ENCODE peak calls at places on chromosomes 4 and X, in nine cellular contexts. P, U, G, E, D, S, O, R and V are unnamed samples.

GRCh38 chrX:124719060-124719459 is 372.7 kb downstream of the SH2D1A start:
- DNase-seq in U (no peak), D (no peak), E (no peak), R (no peak), S (no peak), O (no peak), G (no peak), P (no peak), V (no peak)

GRCh38 chr4:1086011-1086410 is 27.4 kb downstream of the RNF212 start:
- DNase-seq in O (no peak), U (no peak), D (no peak), G (no peak), E (no peak), S (no peak), R (no peak), P (no peak), V (no peak)

GRCh38 chr4:72496119-72496518 is 72.9 kb downstream of the ADAMTS3 start:
- DNase-seq in G (no peak), E (no peak), U (peak; percentile 53), S (no peak), O (no peak), D (no peak), R (peak; percentile 32), P (no peak), V (no peak)

GRCh38 chrX:7444967-7445366 is 297.0 kb upstream of the PUDP start:
- DNase-seq in G (no peak), E (no peak), U (no peak), O (no peak), S (no peak), P (no peak), D (no peak), R (no peak), V (no peak)

GRCh38 chr4:78481180-78481579 is 70.4 kb upstream of the ANXA3 start:
- DNase-seq in R (peak; percentile 58), D (peak; percentile 7), G (no peak), O (no peak), S (no peak), E (no peak), U (peak; percentile 65), P (no peak), V (no peak)

GRCh38 chr4:45423876-45424275 is 697.5 kb upstream of the GNPDA2 start:
- DNase-seq in R (no peak), G (no peak), P (no peak), U (no peak), S (no peak), D (no peak), E (no peak), O (no peak), V (no peak)

GRCh38 chrX:41137589-41137988 is 52.3 kb downstream of the USP9X start:
- DNase-seq in U (no peak), D (no peak), S (no peak), G (no peak), O (no peak), E (no peak), R (peak; percentile 20), P (peak; percentile 47), V (no peak)

GRCh38 chrX:74521961-74522833 is 92.2 kb downstream of the RLIM start:
- DNase-seq in G (no peak), E (no peak), D (no peak), O (no peak), R (peak; percentile 89), S (no peak), U (peak; percentile 30), P (no peak), V (no peak)

GRCh38 chr4:90580271-90580825 is 453.2 kb downstream of the CCSER1 start:
- DNase-seq in D (no peak), S (no peak), R (no peak), U (no peak), P (no peak), G (no peak), O (no peak), E (no peak), V (no peak)

GRCh38 chrX:133401539-133401938 is 13.8 kb downstream of the GPC4 start:
- DNase-seq in O (no peak), G (no peak), R (peak; percentile 9), E (no peak), D (no peak), U (peak; percentile 60), S (no peak), P (no peak), V (no peak)

GRCh38 chrX:13090261-13091110 is 46.1 kb upstream of the FAM9C start:
- DNase-seq in U (no peak), O (no peak), R (peak; percentile 68), D (no peak), E (no peak), S (no peak), P (peak; percentile 66), G (no peak), V (no peak)

GRCh38 chr4:169024762-169025161 is 14.7 kb upstream of the CBR4 start:
- DNase-seq in P (peak; percentile 5), E (no peak), R (peak; percentile 66), D (peak; percentile 11), O (peak; percentile 41), S (no peak), U (peak; percentile 58), G (no peak), V (no peak)

GRCh38 chr4:48254381-48255072 is 15.1 kb downstream of the TEC start:
- DNase-seq in R (peak; percentile 98), U (peak; percentile 95), P (no peak), G (no peak), E (no peak), S (no peak), D (no peak), O (no peak), V (no peak)

GRCh38 chr4:78659264-78659663 is 107.7 kb downstream of the ANXA3 start:
- DNase-seq in D (no peak), S (no peak), E (no peak), O (no peak), U (peak; percentile 40), P (no peak), R (peak; percentile 80), G (no peak), V (no peak)

GRCh38 chr4:27524224-27524623 is 663.6 kb downstream of the STIM2 start:
- DNase-seq in R (no peak), D (no peak), G (no peak), E (no peak), S (no peak), P (no peak), O (no peak), U (no peak), V (no peak)

GRCh38 chr4:7903686-7904085 is 36.0 kb downstream of the AFAP1 start:
- DNase-seq in S (no peak), G (no peak), R (no peak), D (no peak), O (no peak), U (peak; percentile 63), P (no peak), E (no peak), V (no peak)

GRCh38 chr4:163915896-163916295 is 421.4 kb downstream of the TMA16 start:
- DNase-seq in O (no peak), S (no peak), E (no peak), U (no peak), R (no peak), P (no peak), G (no peak), D (no peak), V (no peak)

GRCh38 chrX:1466232-1466661 is 13.5 kb upstream of the ASMTL start:
- DNase-seq in O (no peak), R (no peak), S (no peak), E (peak; percentile 29), D (no peak), U (no peak), G (no peak), P (no peak), V (no peak)

GRCh38 chrX:12563121-12563520 is 228.1 kb upstream of the PRPS2 start:
- DNase-seq in R (peak; percentile 47), E (no peak), D (peak; percentile 11), O (no peak), G (no peak), S (no peak), U (no peak), P (no peak), V (no peak)

GRCh38 chr4:30840571-30840970 is 120.4 kb downstream of the PCDH7 start:
- DNase-seq in O (no peak), G (no peak), S (no peak), P (no peak), D (no peak), R (no peak), U (peak; percentile 70), E (no peak), V (no peak)

GRCh38 chr4:76630748-76631147 is 195.7 kb downstream of the SHROOM3 start:
- DNase-seq in P (no peak), R (no peak), O (no peak), E (no peak), G (no peak), S (no peak), U (no peak), D (no peak), V (no peak)

GRCh38 chr4:101977096-101977495 is 186.6 kb downstream of the BANK1 start:
- DNase-seq in O (peak; percentile 83), E (no peak), R (peak; percentile 99), G (peak; percentile 20), S (no peak), U (peak; percentile 95), P (no peak), D (peak; percentile 74), V (no peak)

GRCh38 chr4:7419961-7420660 is 14.6 kb downstream of the PSAPL1 start:
- DNase-seq in S (no peak), G (no peak), R (no peak), D (no peak), P (no peak), U (no peak), E (peak; percentile 44), O (no peak), V (peak; percentile 43)

GRCh38 chrX:16578218-16578617 is 71.7 kb upstream of the S100G start:
- DNase-seq in S (no peak), O (no peak), E (no peak), U (peak; percentile 28), G (no peak), D (no peak), P (no peak), R (peak; percentile 14), V (no peak)
- H3K4me3 ChIP-seq in S (no peak overlapping the region), O (no peak overlapping the region), E (no peak overlapping the region), U (no peak overlapping the region), G (no peak overlapping the region), D (no peak overlapping the region), P (no peak overlapping the region), R (no peak overlapping the region), V (peak overlapping the region; percentile 54)

GRCh38 chr4:83852085-83852451 is 316.2 kb downstream of the GPAT3 start:
- DNase-seq in S (no peak), E (no peak), R (peak; percentile 71), G (no peak), O (peak; percentile 71), P (no peak), D (peak; percentile 52), U (peak; percentile 86), V (no peak)
- H3K4me3 ChIP-seq in S (no peak overlapping the region), E (no peak overlapping the region), R (no peak overlapping the region), G (no peak overlapping the region), O (no peak overlapping the region), P (no peak overlapping the region), D (no peak overlapping the region), U (no peak overlapping the region), V (no peak overlapping the region)

GRCh38 chr4:138945840-138946239 is 69.7 kb upstream of the NOCT start:
- DNase-seq in O (peak; percentile 38), D (no peak), R (no peak), G (no peak), S (no peak), P (no peak), E (no peak), U (no peak), V (no peak)
- H3K4me3 ChIP-seq in O (no peak overlapping the region), D (no peak overlapping the region), R (no peak overlapping the region), G (no peak overlapping the region), S (no peak overlapping the region), P (no peak overlapping the region), E (no peak overlapping the region), U (no peak overlapping the region), V (no peak overlapping the region)

GRCh38 chr4:61200195-61200990 is at the start of gene ADGRL3:
- DNase-seq in U (peak; percentile 50), P (no peak), S (peak; percentile 83), O (no peak), E (peak; percentile 53), R (peak; percentile 1), D (no peak), G (no peak), V (peak; percentile 87)
- H3K4me3 ChIP-seq in U (peak within 1 kb of the TSS; percentile 61), P (no peak within 1 kb of the TSS), S (peak within 1 kb of the TSS; percentile 95), O (no peak within 1 kb of the TSS), E (peak within 1 kb of the TSS; percentile 82), R (peak within 1 kb of the TSS; percentile 40), D (peak within 1 kb of the TSS; percentile 54), G (peak within 1 kb of the TSS; percentile 60), V (peak within 1 kb of the TSS; percentile 64)